ENCODE peak calls at places on chromosomes 5 and 9, in five cellular contexts. One of them, this sample, is unnamed.
A peak's percentile ranks its signal among the peaks of the same experiment; 100 is the strongest.

GRCh38 chr9:19102181-19102630 is 498 bp downstream of the HAUS6 start:
- DNase-seq in T-cell: peak; percentile 27
- DNase-seq in mucosa of gallbladder: no peak
- DNase-seq in effector memory CD4-positive, alpha-beta T cell: peak; percentile 2
- DNase-seq in stimulated activated CD4-positive, alpha-beta T cell treated with anti-CD3 and anti-CD28 coated beads, Interleukin-1b, Interleukin-23, amount 100 ng/mL, for 24 hours: no peak
- DNase-seq in this sample: peak; percentile 6

GRCh38 chr9:5361326-5362005 is 21.8 kb upstream of the RLN1 start:
- DNase-seq in T-cell: no peak
- DNase-seq in mucosa of gallbladder: no peak
- DNase-seq in effector memory CD4-positive, alpha-beta T cell: no peak
- DNase-seq in stimulated activated CD4-positive, alpha-beta T cell treated with anti-CD3 and anti-CD28 coated beads, Interleukin-1b, Interleukin-23, amount 100 ng/mL, for 24 hours: no peak
- DNase-seq in this sample: no peak

GRCh38 chr5:96431376-96432244 is 1.4 kb downstream of the PCSK1 start:
- DNase-seq in T-cell: no peak
- DNase-seq in mucosa of gallbladder: no peak
- DNase-seq in effector memory CD4-positive, alpha-beta T cell: no peak
- DNase-seq in stimulated activated CD4-positive, alpha-beta T cell treated with anti-CD3 and anti-CD28 coated beads, Interleukin-1b, Interleukin-23, amount 100 ng/mL, for 24 hours: no peak
- DNase-seq in this sample: no peak

GRCh38 chr9:86732514-86732913 is 214.8 kb downstream of the GAS1 start:
- DNase-seq in T-cell: no peak
- DNase-seq in mucosa of gallbladder: no peak
- DNase-seq in effector memory CD4-positive, alpha-beta T cell: no peak
- DNase-seq in stimulated activated CD4-positive, alpha-beta T cell treated with anti-CD3 and anti-CD28 coated beads, Interleukin-1b, Interleukin-23, amount 100 ng/mL, for 24 hours: no peak
- DNase-seq in this sample: no peak

GRCh38 chr5:148882332-148882731 is 55.9 kb downstream of the ADRB2 start:
- DNase-seq in T-cell: no peak
- DNase-seq in mucosa of gallbladder: no peak
- DNase-seq in effector memory CD4-positive, alpha-beta T cell: no peak
- DNase-seq in stimulated activated CD4-positive, alpha-beta T cell treated with anti-CD3 and anti-CD28 coated beads, Interleukin-1b, Interleukin-23, amount 100 ng/mL, for 24 hours: no peak
- DNase-seq in this sample: no peak

GRCh38 chr5:135127604-135128240 is 93.7 kb upstream of the PITX1 start:
- DNase-seq in T-cell: no peak
- DNase-seq in mucosa of gallbladder: peak; percentile 73
- DNase-seq in effector memory CD4-positive, alpha-beta T cell: no peak
- DNase-seq in stimulated activated CD4-positive, alpha-beta T cell treated with anti-CD3 and anti-CD28 coated beads, Interleukin-1b, Interleukin-23, amount 100 ng/mL, for 24 hours: no peak
- DNase-seq in this sample: peak; percentile 79

GRCh38 chr5:137833463-137833862 is 34.2 kb upstream of the MYOT start:
- DNase-seq in T-cell: no peak
- DNase-seq in mucosa of gallbladder: peak; percentile 66
- DNase-seq in effector memory CD4-positive, alpha-beta T cell: no peak
- DNase-seq in stimulated activated CD4-positive, alpha-beta T cell treated with anti-CD3 and anti-CD28 coated beads, Interleukin-1b, Interleukin-23, amount 100 ng/mL, for 24 hours: no peak
- DNase-seq in this sample: peak; percentile 46

GRCh38 chr5:56622146-56622545 is 193.2 kb upstream of the MAP3K1 start:
- DNase-seq in T-cell: no peak
- DNase-seq in mucosa of gallbladder: no peak
- DNase-seq in effector memory CD4-positive, alpha-beta T cell: no peak
- DNase-seq in stimulated activated CD4-positive, alpha-beta T cell treated with anti-CD3 and anti-CD28 coated beads, Interleukin-1b, Interleukin-23, amount 100 ng/mL, for 24 hours: no peak
- DNase-seq in this sample: no peak

GRCh38 chr5:38453506-38453905 is 102.9 kb downstream of the LIFR start:
- DNase-seq in T-cell: peak; percentile 52
- DNase-seq in mucosa of gallbladder: no peak
- DNase-seq in effector memory CD4-positive, alpha-beta T cell: peak; percentile 32
- DNase-seq in stimulated activated CD4-positive, alpha-beta T cell treated with anti-CD3 and anti-CD28 coated beads, Interleukin-1b, Interleukin-23, amount 100 ng/mL, for 24 hours: no peak
- DNase-seq in this sample: no peak

GRCh38 chr5:1342268-1342667 is 2.6 kb downstream of the CLPTM1L start:
- DNase-seq in T-cell: no peak
- DNase-seq in mucosa of gallbladder: no peak
- DNase-seq in effector memory CD4-positive, alpha-beta T cell: no peak
- DNase-seq in stimulated activated CD4-positive, alpha-beta T cell treated with anti-CD3 and anti-CD28 coated beads, Interleukin-1b, Interleukin-23, amount 100 ng/mL, for 24 hours: no peak
- DNase-seq in this sample: no peak

GRCh38 chr5:56449071-56449470 is 215.9 kb upstream of the ANKRD55 start:
- DNase-seq in T-cell: no peak
- DNase-seq in mucosa of gallbladder: no peak
- DNase-seq in effector memory CD4-positive, alpha-beta T cell: no peak
- DNase-seq in stimulated activated CD4-positive, alpha-beta T cell treated with anti-CD3 and anti-CD28 coated beads, Interleukin-1b, Interleukin-23, amount 100 ng/mL, for 24 hours: no peak
- DNase-seq in this sample: no peak

GRCh38 chr9:116387934-116388714 is 234.5 kb downstream of the PAPPA start:
- DNase-seq in T-cell: no peak
- DNase-seq in mucosa of gallbladder: no peak
- DNase-seq in effector memory CD4-positive, alpha-beta T cell: no peak
- DNase-seq in stimulated activated CD4-positive, alpha-beta T cell treated with anti-CD3 and anti-CD28 coated beads, Interleukin-1b, Interleukin-23, amount 100 ng/mL, for 24 hours: no peak
- DNase-seq in this sample: no peak

GRCh38 chr9:73437758-73438157 is 286.1 kb downstream of the ANXA1 start:
- DNase-seq in T-cell: no peak
- DNase-seq in mucosa of gallbladder: no peak
- DNase-seq in effector memory CD4-positive, alpha-beta T cell: no peak
- DNase-seq in stimulated activated CD4-positive, alpha-beta T cell treated with anti-CD3 and anti-CD28 coated beads, Interleukin-1b, Interleukin-23, amount 100 ng/mL, for 24 hours: no peak
- DNase-seq in this sample: no peak

GRCh38 chr5:106269252-106269843 is 1401.4 kb downstream of the EFNA5 start:
- DNase-seq in T-cell: no peak
- DNase-seq in mucosa of gallbladder: no peak
- DNase-seq in effector memory CD4-positive, alpha-beta T cell: no peak
- DNase-seq in stimulated activated CD4-positive, alpha-beta T cell treated with anti-CD3 and anti-CD28 coated beads, Interleukin-1b, Interleukin-23, amount 100 ng/mL, for 24 hours: no peak
- DNase-seq in this sample: no peak

GRCh38 chr5:76249601-76250000 is 153.5 kb upstream of the IQGAP2 start:
- DNase-seq in T-cell: no peak
- DNase-seq in mucosa of gallbladder: no peak
- DNase-seq in effector memory CD4-positive, alpha-beta T cell: no peak
- DNase-seq in stimulated activated CD4-positive, alpha-beta T cell treated with anti-CD3 and anti-CD28 coated beads, Interleukin-1b, Interleukin-23, amount 100 ng/mL, for 24 hours: no peak
- DNase-seq in this sample: no peak

GRCh38 chr5:67577424-67577823 is 380.8 kb upstream of the CD180 start:
- DNase-seq in T-cell: no peak
- DNase-seq in mucosa of gallbladder: no peak
- DNase-seq in effector memory CD4-positive, alpha-beta T cell: no peak
- DNase-seq in stimulated activated CD4-positive, alpha-beta T cell treated with anti-CD3 and anti-CD28 coated beads, Interleukin-1b, Interleukin-23, amount 100 ng/mL, for 24 hours: no peak
- DNase-seq in this sample: no peak

GRCh38 chr5:82641362-82641988 is 363.3 kb upstream of the RPS23 start:
- DNase-seq in T-cell: no peak
- DNase-seq in mucosa of gallbladder: peak; percentile 85
- DNase-seq in effector memory CD4-positive, alpha-beta T cell: no peak
- DNase-seq in stimulated activated CD4-positive, alpha-beta T cell treated with anti-CD3 and anti-CD28 coated beads, Interleukin-1b, Interleukin-23, amount 100 ng/mL, for 24 hours: no peak
- DNase-seq in this sample: peak; percentile 79

GRCh38 chr5:72767289-72768010 is 49.0 kb upstream of the TNPO1 start:
- DNase-seq in T-cell: no peak
- DNase-seq in mucosa of gallbladder: no peak
- DNase-seq in effector memory CD4-positive, alpha-beta T cell: no peak
- DNase-seq in stimulated activated CD4-positive, alpha-beta T cell treated with anti-CD3 and anti-CD28 coated beads, Interleukin-1b, Interleukin-23, amount 100 ng/mL, for 24 hours: no peak
- DNase-seq in this sample: no peak

GRCh38 chr5:135443329-135443960 is 3.7 kb downstream of the DCANP1 start:
- DNase-seq in T-cell: no peak
- DNase-seq in mucosa of gallbladder: no peak
- DNase-seq in effector memory CD4-positive, alpha-beta T cell: no peak
- DNase-seq in stimulated activated CD4-positive, alpha-beta T cell treated with anti-CD3 and anti-CD28 coated beads, Interleukin-1b, Interleukin-23, amount 100 ng/mL, for 24 hours: no peak
- DNase-seq in this sample: no peak

GRCh38 chr9:125446581-125447094 is 185.0 kb downstream of the GAPVD1 start:
- DNase-seq in T-cell: no peak
- DNase-seq in mucosa of gallbladder: no peak
- DNase-seq in effector memory CD4-positive, alpha-beta T cell: no peak
- DNase-seq in stimulated activated CD4-positive, alpha-beta T cell treated with anti-CD3 and anti-CD28 coated beads, Interleukin-1b, Interleukin-23, amount 100 ng/mL, for 24 hours: no peak
- DNase-seq in this sample: no peak

GRCh38 chr5:72138943-72139467 is 31.7 kb downstream of the MAP1B start:
- DNase-seq in T-cell: no peak
- DNase-seq in mucosa of gallbladder: no peak
- DNase-seq in effector memory CD4-positive, alpha-beta T cell: no peak
- DNase-seq in stimulated activated CD4-positive, alpha-beta T cell treated with anti-CD3 and anti-CD28 coated beads, Interleukin-1b, Interleukin-23, amount 100 ng/mL, for 24 hours: peak; percentile 3
- DNase-seq in this sample: no peak

GRCh38 chr5:6760636-6761035 is 47.4 kb downstream of the TENT4A start:
- DNase-seq in T-cell: no peak
- DNase-seq in mucosa of gallbladder: no peak
- DNase-seq in effector memory CD4-positive, alpha-beta T cell: no peak
- DNase-seq in stimulated activated CD4-positive, alpha-beta T cell treated with anti-CD3 and anti-CD28 coated beads, Interleukin-1b, Interleukin-23, amount 100 ng/mL, for 24 hours: no peak
- DNase-seq in this sample: no peak

GRCh38 chr5:157323107-157323706 is 57.3 kb downstream of the CYFIP2 start:
- DNase-seq in T-cell: no peak
- DNase-seq in mucosa of gallbladder: no peak
- DNase-seq in effector memory CD4-positive, alpha-beta T cell: no peak
- DNase-seq in stimulated activated CD4-positive, alpha-beta T cell treated with anti-CD3 and anti-CD28 coated beads, Interleukin-1b, Interleukin-23, amount 100 ng/mL, for 24 hours: no peak
- DNase-seq in this sample: no peak

GRCh38 chr9:70121818-70122436 is 78.3 kb downstream of the MAMDC2 start:
- DNase-seq in T-cell: no peak
- DNase-seq in mucosa of gallbladder: no peak
- DNase-seq in effector memory CD4-positive, alpha-beta T cell: no peak
- DNase-seq in stimulated activated CD4-positive, alpha-beta T cell treated with anti-CD3 and anti-CD28 coated beads, Interleukin-1b, Interleukin-23, amount 100 ng/mL, for 24 hours: no peak
- DNase-seq in this sample: no peak

GRCh38 chr9:124784503-124784902 is 7.6 kb downstream of the OLFML2A start:
- DNase-seq in T-cell: no peak
- DNase-seq in mucosa of gallbladder: no peak
- DNase-seq in effector memory CD4-positive, alpha-beta T cell: no peak
- DNase-seq in stimulated activated CD4-positive, alpha-beta T cell treated with anti-CD3 and anti-CD28 coated beads, Interleukin-1b, Interleukin-23, amount 100 ng/mL, for 24 hours: no peak
- DNase-seq in this sample: no peak

GRCh38 chr5:77772729-77773128 is 3.4 kb downstream of the TBCA start:
- DNase-seq in T-cell: no peak
- DNase-seq in mucosa of gallbladder: no peak
- DNase-seq in effector memory CD4-positive, alpha-beta T cell: no peak
- DNase-seq in stimulated activated CD4-positive, alpha-beta T cell treated with anti-CD3 and anti-CD28 coated beads, Interleukin-1b, Interleukin-23, amount 100 ng/mL, for 24 hours: no peak
- DNase-seq in this sample: no peak

GRCh38 chr5:142684508-142685031 is 1.3 kb downstream of the FGF1 start:
- DNase-seq in T-cell: no peak
- DNase-seq in mucosa of gallbladder: no peak
- DNase-seq in effector memory CD4-positive, alpha-beta T cell: no peak
- DNase-seq in stimulated activated CD4-positive, alpha-beta T cell treated with anti-CD3 and anti-CD28 coated beads, Interleukin-1b, Interleukin-23, amount 100 ng/mL, for 24 hours: no peak
- DNase-seq in this sample: no peak

GRCh38 chr9:107177857-107178256 is 105.2 kb upstream of the RAD23B start:
- DNase-seq in T-cell: no peak
- DNase-seq in mucosa of gallbladder: no peak
- DNase-seq in effector memory CD4-positive, alpha-beta T cell: no peak
- DNase-seq in stimulated activated CD4-positive, alpha-beta T cell treated with anti-CD3 and anti-CD28 coated beads, Interleukin-1b, Interleukin-23, amount 100 ng/mL, for 24 hours: no peak
- DNase-seq in this sample: no peak

GRCh38 chr9:137639303-137640051 is 20.7 kb downstream of the EHMT1 start:
- DNase-seq in T-cell: no peak
- DNase-seq in mucosa of gallbladder: no peak
- DNase-seq in effector memory CD4-positive, alpha-beta T cell: no peak
- DNase-seq in stimulated activated CD4-positive, alpha-beta T cell treated with anti-CD3 and anti-CD28 coated beads, Interleukin-1b, Interleukin-23, amount 100 ng/mL, for 24 hours: no peak
- DNase-seq in this sample: no peak

This sample was measured in Calu3.